ENCODE peak calls at places on chromosomes 2 and 18, in five cellular contexts. I, G, H, F and T are unnamed samples.

GRCh38 chr2:126527836-126528490 is 128.0 kb upstream of the GYPC start:
- DNase-seq in G (peak), F (peak), I (peak), H (peak), T (no peak)

GRCh38 chr2:70088508-70089219 is 1.4 kb downstream of the PCBP1 start:
- DNase-seq in F (no peak), I (no peak), G (no peak), H (no peak), T (no peak)

GRCh38 chr2:11121823-11122155 is 33.5 kb upstream of the SLC66A3 start:
- DNase-seq in G (no peak), H (no peak), F (no peak), I (no peak), T (no peak)

GRCh38 chr2:39881494-39881893 is 102.4 kb upstream of the THUMPD2 start:
- DNase-seq in H (no peak), G (no peak), I (peak), F (no peak), T (no peak)

GRCh38 chr18:63148449-63149199 is 170.9 kb downstream of the BCL2 start:
- DNase-seq in H (no peak), F (no peak), G (no peak), I (peak), T (no peak)

GRCh38 chr2:165646321-165646801 is 147.7 kb downstream of the GALNT3 start:
- DNase-seq in F (no peak), H (no peak), I (peak), G (no peak), T (no peak)

GRCh38 chr2:28613616-28614501 is 118.0 kb downstream of the PLB1 start:
- DNase-seq in I (peak), G (no peak), F (peak), H (no peak), T (no peak)

GRCh38 chr2:172848549-172848948 is 112.9 kb downstream of the RAPGEF4 start:
- DNase-seq in F (no peak), G (no peak), I (no peak), H (no peak), T (no peak)

GRCh38 chr18:41060967-41061366 is 894.1 kb upstream of the PIK3C3 start:
- DNase-seq in F (no peak), H (no peak), I (peak), G (no peak), T (no peak)

GRCh38 chr2:61469424-61470121 is 1.3 kb downstream of the USP34 start:
- DNase-seq in F (peak), G (no peak), I (peak), H (no peak), T (no peak)

GRCh38 chr2:27370026-27370815 is at the start of the genes EIF2B4 and SNX17:
- DNase-seq in G (peak), F (peak), H (peak), I (peak), T (peak)

GRCh38 chr18:36314098-36314497 is 16.6 kb downstream of the FHOD3 start:
- DNase-seq in I (peak), G (peak), F (peak), H (peak), T (no peak)

GRCh38 chr2:8435608-8436007 is 246.2 kb upstream of the ID2 start:
- DNase-seq in I (no peak), H (no peak), G (no peak), F (no peak), T (no peak)

GRCh38 chr18:26301681-26302080 is 75.4 kb downstream of the TAF4B start:
- DNase-seq in F (no peak), H (no peak), G (no peak), I (peak), T (no peak)

GRCh38 chr2:179422037-179422643 is 157.5 kb upstream of the SESTD1 start:
- DNase-seq in H (peak), F (peak), I (peak), G (peak), T (peak)

GRCh38 chr2:11158916-11159573 is 3.8 kb downstream of the SLC66A3 start:
- DNase-seq in H (no peak), G (no peak), I (no peak), F (no peak), T (no peak)

GRCh38 chr2:138779451-138780440 is at the start of gene NXPH2:
- DNase-seq in H (peak), F (no peak), I (peak), G (peak), T (peak)

GRCh38 chr2:190069936-190070696 is 7.6 kb upstream of the MSTN start:
- DNase-seq in F (peak), H (no peak), I (peak), G (no peak), T (peak)

GRCh38 chr2:174704647-174705046 is 59.6 kb downstream of the CHRNA1 start:
- DNase-seq in H (no peak), F (peak), G (no peak), I (peak), T (no peak)

GRCh38 chr2:185132501-185133041 is 534.2 kb downstream of the ZNF804A start:
- DNase-seq in F (no peak), G (peak), H (no peak), I (no peak), T (no peak)

GRCh38 chr2:237631801-237632585 is 4.6 kb downstream of the LRRFIP1 start:
- DNase-seq in H (no peak), I (no peak), F (no peak), G (no peak), T (no peak)

GRCh38 chr2:200604571-200605255 is 18.9 kb downstream of the AOX1 start:
- DNase-seq in G (no peak), H (no peak), F (no peak), I (peak), T (no peak)

GRCh38 chr2:196836440-196836839 is 27.3 kb upstream of the C2orf66 start:
- DNase-seq in F (peak), G (no peak), H (no peak), I (peak), T (no peak)

GRCh38 chr2:112765251-112765650 is 842 bp upstream of the CKAP2L start:
- DNase-seq in I (no peak), H (no peak), G (no peak), F (no peak), T (no peak)

GRCh38 chr2:202831241-202831997 is 40.1 kb downstream of the ICA1L start:
- DNase-seq in G (peak), F (peak), I (peak), H (peak), T (peak)

GRCh38 chr2:136135924-136136906 is 18.3 kb upstream of the CXCR4 start:
- DNase-seq in F (no peak), H (no peak), I (no peak), G (no peak), T (no peak)

GRCh38 chr2:195590866-195591215 is 66.2 kb upstream of the SLC39A10 start:
- DNase-seq in H (no peak), I (peak), F (no peak), G (no peak), T (no peak)

GRCh38 chr2:53939656-53940055 is 31.1 kb downstream of the PSME4 start:
- DNase-seq in H (no peak), F (no peak), G (no peak), I (no peak), T (no peak)

GRCh38 chr18:986552-986951 is 81.9 kb downstream of the ADCYAP1 start:
- DNase-seq in I (peak), H (no peak), G (no peak), F (no peak), T (no peak)

GRCh38 chr18:46542545-46542944 is 114.5 kb downstream of the LOXHD1 start:
- DNase-seq in G (no peak), F (peak), I (no peak), H (no peak), T (peak)

GRCh38 chr2:110745048-110745447 is 12.7 kb downstream of the ACOXL start:
- DNase-seq in H (no peak), G (no peak), F (no peak), I (no peak), T (no peak)

GRCh38 chr2:110742412-110742811 is 10.0 kb downstream of the ACOXL start:
- DNase-seq in F (no peak), I (no peak), H (no peak), G (no peak), T (no peak)

GRCh38 chr2:110743600-110743999 is 11.2 kb downstream of the ACOXL start:
- DNase-seq in I (no peak), G (no peak), H (no peak), F (no peak), T (no peak)

GRCh38 chr2:110746586-110747521 is 14.5 kb downstream of the ACOXL start:
- DNase-seq in H (no peak), F (peak), I (no peak), G (no peak), T (no peak)

GRCh38 chr2:110744429-110744828 is 12.1 kb downstream of the ACOXL start:
- DNase-seq in F (no peak), H (no peak), I (no peak), G (no peak), T (no peak)
- H2BK12ac ChIP-seq in F (no peak), H (peak), I (no peak), G (peak), T (no peak)

GRCh38 chr18:57241869-57242268 is 95.0 kb downstream of the BOD1L2 start:
- DNase-seq in H (no peak), G (no peak), I (no peak), F (no peak), T (no peak)
- H2BK12ac ChIP-seq in H (no peak), G (no peak), I (no peak), F (no peak), T (no peak)

GRCh38 chr18:23574611-23575308 is 11.5 kb downstream of the NPC1 start:
- DNase-seq in I (peak), F (no peak), H (no peak), G (no peak), T (no peak)

GRCh38 chr18:23573020-23573419 is 13.3 kb downstream of the NPC1 start:
- DNase-seq in F (no peak), G (no peak), I (no peak), H (no peak), T (no peak)

GRCh38 chr18:23572570-23572969 is 13.7 kb downstream of the NPC1 start:
- DNase-seq in F (no peak), H (no peak), I (no peak), G (no peak), T (no peak)

GRCh38 chr18:23575309-23575651 is 11.0 kb downstream of the NPC1 start:
- DNase-seq in H (no peak), G (no peak), F (peak), I (no peak), T (no peak)

GRCh38 chr18:23573948-23574431 is 12.3 kb downstream of the NPC1 start:
- DNase-seq in F (peak), G (no peak), I (peak), H (no peak), T (no peak)
- H2BK12ac ChIP-seq in F (no peak), G (no peak), I (no peak), H (no peak), T (no peak)

GRCh38 chr2:212711851-212712250 is 173.2 kb upstream of the ERBB4 start:
- DNase-seq in I (peak), H (no peak), G (no peak), F (peak), T (no peak)

GRCh38 chr2:212712466-212712865 is 173.9 kb upstream of the ERBB4 start:
- DNase-seq in F (peak), I (no peak), G (no peak), H (no peak), T (no peak)

GRCh38 chr2:212709287-212709686 is 170.7 kb upstream of the ERBB4 start:
- DNase-seq in H (no peak), G (no peak), I (peak), F (no peak), T (peak)

GRCh38 chr2:212712991-212713390 is 174.4 kb upstream of the ERBB4 start:
- DNase-seq in F (peak), H (no peak), I (no peak), G (no peak), T (no peak)

GRCh38 chr2:212713681-212714080 is 175.1 kb upstream of the ERBB4 start:
- DNase-seq in G (no peak), H (no peak), F (no peak), I (no peak), T (no peak)
- H2BK12ac ChIP-seq in G (no peak), H (no peak), F (no peak), I (no peak), T (no peak)

GRCh38 chr2:36035137-36035536 is 320.4 kb upstream of the CRIM1 start:
- DNase-seq in H (no peak), F (no peak), G (no peak), I (no peak), T (no peak)
- H2BK12ac ChIP-seq in H (no peak), F (no peak), G (no peak), I (no peak), T (no peak)